ENCODE peak calls at places on chromosomes 2 and 18, in ten cellular contexts. W is AG09319, T is K562, A is colonic mucosa, J is WERI-Rb-1, V is transverse colon, D is astrocyte of the spinal cord, H is GM23338, M is PC-9, Q is heart right ventricle. U is an unnamed sample.

GRCh38 chr2:171447675-171448074 is 13.6 kb downstream of the DCAF17 start:
- DNase-seq in W (no peak), T (no peak), A (no peak), J (no peak), V (no peak), D (no peak), H (peak), M (no peak), Q (no peak), U (no peak)

GRCh38 chr18:79576686-79577351 is 102.8 kb upstream of the CTDP1 start:
- DNase-seq in W (no peak), T (no peak), A (peak), J (peak), V (peak), D (peak), H (no peak), M (no peak), Q (peak), U (peak)

GRCh38 chr2:127424598-127425379 is 6.6 kb downstream of the PROC start:
- DNase-seq in W (no peak), T (no peak), A (no peak), J (no peak), V (no peak), D (no peak), H (no peak), M (no peak), Q (no peak), U (no peak)

GRCh38 chr2:238172439-238172838 is 13.7 kb downstream of the ERFE start:
- DNase-seq in W (no peak), T (no peak), A (no peak), J (no peak), V (no peak), D (no peak), H (no peak), M (no peak), Q (no peak), U (no peak)

GRCh38 chr2:215615067-215615828 is 179.4 kb upstream of the FN1 start:
- DNase-seq in W (no peak), T (no peak), A (no peak), J (no peak), V (no peak), D (no peak), H (no peak), M (no peak), Q (no peak), U (no peak)

GRCh38 chr2:240713928-240714746 is 22.5 kb downstream of the AQP12A start:
- DNase-seq in W (no peak), T (no peak), A (no peak), J (no peak), V (no peak), D (no peak), H (no peak), M (no peak), Q (no peak), U (no peak)

GRCh38 chr2:212193066-212193465 is 345.5 kb downstream of the ERBB4 start:
- DNase-seq in W (no peak), T (no peak), A (no peak), J (no peak), V (no peak), D (no peak), H (no peak), M (no peak), Q (no peak), U (no peak)

GRCh38 chr2:227164745-227165350 is 424 bp downstream of the COL4A3 start:
- DNase-seq in W (no peak), T (no peak), A (peak), J (peak), V (peak), D (no peak), H (peak), M (peak), Q (peak), U (peak)

GRCh38 chr2:140023291-140023690 is 1243.1 kb upstream of the NXPH2 start:
- DNase-seq in W (no peak), T (no peak), A (no peak), J (no peak), V (no peak), D (no peak), H (no peak), M (no peak), Q (no peak), U (no peak)

GRCh38 chr2:30691948-30692828 is 115.1 kb downstream of the CAPN13 start:
- DNase-seq in W (no peak), T (no peak), A (no peak), J (peak), V (no peak), D (no peak), H (no peak), M (no peak), Q (no peak), U (peak)

GRCh38 chr2:50491541-50492114 is 540.3 kb downstream of the NRXN1 start:
- DNase-seq in W (peak), T (peak), A (no peak), J (peak), V (peak), D (peak), H (peak), M (no peak), Q (no peak), U (no peak)

GRCh38 chr18:37636831-37637230 is 71.2 kb upstream of the CELF4 start:
- DNase-seq in W (no peak), T (no peak), A (no peak), J (no peak), V (no peak), D (no peak), H (no peak), M (no peak), Q (no peak), U (no peak)

GRCh38 chr2:219851801-219852481 is 224.5 kb downstream of the SLC4A3 start:
- DNase-seq in W (no peak), T (no peak), A (no peak), J (no peak), V (no peak), D (peak), H (no peak), M (peak), Q (peak), U (no peak)

GRCh38 chr2:64873472-64873924 is 115.7 kb upstream of the SLC1A4 start:
- DNase-seq in W (no peak), T (peak), A (peak), J (peak), V (peak), D (peak), H (peak), M (peak), Q (peak), U (peak)

GRCh38 chr2:149065236-149065635 is 26.7 kb downstream of the LYPD6B start:
- DNase-seq in W (no peak), T (no peak), A (no peak), J (no peak), V (no peak), D (peak), H (no peak), M (no peak), Q (no peak), U (no peak)

GRCh38 chr2:177516786-177517544 is 124.4 kb downstream of the AGPS start:
- DNase-seq in W (no peak), T (no peak), A (no peak), J (no peak), V (no peak), D (no peak), H (no peak), M (no peak), Q (no peak), U (no peak)

GRCh38 chr2:150080115-150080514 is 407.4 kb downstream of the RND3 start:
- DNase-seq in W (no peak), T (no peak), A (no peak), J (no peak), V (no peak), D (peak), H (no peak), M (no peak), Q (no peak), U (no peak)

GRCh38 chr2:11498543-11499034 is 32.6 kb upstream of the E2F6 start:
- DNase-seq in W (no peak), T (no peak), A (peak), J (no peak), V (peak), D (no peak), H (no peak), M (peak), Q (peak), U (peak)

GRCh38 chr2:184767059-184767458 is 168.7 kb downstream of the ZNF804A start:
- DNase-seq in W (no peak), T (no peak), A (no peak), J (no peak), V (no peak), D (no peak), H (no peak), M (no peak), Q (no peak), U (no peak)

GRCh38 chr2:241074901-241075540 is 27.1 kb downstream of the MTERF4 start:
- DNase-seq in W (no peak), T (no peak), A (no peak), J (no peak), V (no peak), D (no peak), H (no peak), M (no peak), Q (no peak), U (no peak)

GRCh38 chr2:527581-527980 is 149.6 kb downstream of the TMEM18 start:
- DNase-seq in W (no peak), T (no peak), A (no peak), J (peak), V (no peak), D (no peak), H (peak), M (no peak), Q (no peak), U (no peak)

GRCh38 chr18:24928479-24928878 is 423.5 kb downstream of the ZNF521 start:
- DNase-seq in W (no peak), T (no peak), A (no peak), J (no peak), V (no peak), D (no peak), H (no peak), M (no peak), Q (no peak), U (no peak)

GRCh38 chr2:98476192-98476868 is 31.7 kb downstream of the INPP4A start:
- DNase-seq in W (no peak), T (no peak), A (peak), J (no peak), V (peak), D (no peak), H (no peak), M (no peak), Q (no peak), U (no peak)

GRCh38 chr2:204010611-204011560 is 74.3 kb downstream of the ICOS start:
- DNase-seq in W (no peak), T (no peak), A (no peak), J (no peak), V (no peak), D (no peak), H (no peak), M (no peak), Q (no peak), U (no peak)

GRCh38 chr18:10289265-10289664 is 165.2 kb upstream of the APCDD1 start:
- DNase-seq in W (no peak), T (no peak), A (no peak), J (no peak), V (no peak), D (no peak), H (no peak), M (no peak), Q (no peak), U (no peak)

GRCh38 chr2:23703583-23704385 is 223.1 kb downstream of the ATAD2B start:
- DNase-seq in W (no peak), T (no peak), A (no peak), J (no peak), V (no peak), D (peak), H (no peak), M (no peak), Q (peak), U (no peak)

GRCh38 chr18:37565985-37566478 is 434 bp upstream of the CELF4 start:
- DNase-seq in W (no peak), T (no peak), A (no peak), J (peak), V (no peak), D (peak), H (peak), M (peak), Q (peak), U (peak)

GRCh38 chr2:19691892-19692291 is 209.9 kb downstream of the TTC32 start:
- DNase-seq in W (no peak), T (no peak), A (no peak), J (no peak), V (no peak), D (no peak), H (no peak), M (no peak), Q (no peak), U (no peak)

GRCh38 chr2:153163055-153163454 is 315.5 kb downstream of the RPRM start:
- DNase-seq in W (no peak), T (no peak), A (no peak), J (peak), V (no peak), D (peak), H (peak), M (no peak), Q (no peak), U (no peak)

GRCh38 chr2:134398300-134398699 is 144.4 kb downstream of the MGAT5 start:
- DNase-seq in W (no peak), T (no peak), A (no peak), J (no peak), V (no peak), D (peak), H (no peak), M (no peak), Q (no peak), U (no peak)

GRCh38 chr2:73291461-73292315 is 1.7 kb downstream of the EGR4 start:
- DNase-seq in W (no peak), T (no peak), A (no peak), J (peak), V (no peak), D (no peak), H (peak), M (no peak), Q (peak), U (no peak)

DNA sequence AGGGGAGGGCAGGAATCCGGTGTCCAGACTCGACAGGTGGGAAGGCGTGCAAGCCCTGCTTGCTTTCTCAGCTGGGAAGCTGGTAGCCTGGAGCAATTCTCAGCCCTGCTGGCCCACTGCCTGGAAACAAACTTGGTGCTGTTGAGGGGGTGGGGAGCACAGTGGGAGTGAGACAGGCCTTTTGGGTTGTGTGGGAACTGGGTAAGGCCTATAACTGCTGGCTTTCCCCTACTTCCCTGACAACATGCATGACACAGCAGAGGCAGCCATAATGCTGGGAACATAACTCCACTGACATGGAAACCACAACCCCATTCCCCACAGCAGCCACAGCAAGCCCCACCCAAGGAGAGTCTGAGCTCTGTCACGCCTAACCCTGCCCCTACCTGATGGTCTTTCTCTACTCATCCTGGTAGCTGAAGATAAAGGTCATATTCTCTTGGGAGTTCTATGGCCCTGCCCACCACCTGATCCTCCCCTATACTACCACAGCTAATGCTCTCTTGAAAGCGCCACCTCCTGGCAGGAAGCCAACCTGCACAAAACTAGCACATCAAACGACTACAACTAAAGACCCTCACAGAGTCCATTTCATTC is 122.9 kb upstream of the ACVR1C start:
- DNase-seq in W (no peak), T (peak), A (no peak), J (peak), V (no peak), D (peak), H (peak), M (no peak), Q (no peak), U (no peak)
- TF ChIP-seq CTCF in W (no peak), T (peak), A (no peak), J (peak), V (no peak), D (peak), H (peak), M (no peak), Q (no peak), U (no peak)

DNA sequence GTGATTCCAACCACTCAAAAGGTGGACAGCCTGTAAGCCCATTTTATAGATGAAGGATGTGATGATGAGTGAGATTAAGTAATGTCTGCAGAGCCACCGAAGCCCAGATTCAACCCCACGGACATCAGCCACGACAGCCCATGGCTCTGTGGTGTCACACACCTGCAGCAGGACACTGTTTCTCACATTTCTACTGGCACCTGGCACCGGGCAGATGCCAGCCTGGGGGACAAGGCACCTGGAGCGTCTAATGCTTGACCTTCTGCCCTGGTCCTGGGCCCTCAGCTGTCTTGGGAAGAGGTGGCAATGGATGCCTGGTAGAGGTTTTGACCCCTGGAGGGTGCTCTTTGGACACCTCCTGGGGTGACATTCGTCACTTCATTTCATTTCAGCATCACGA is 176.3 kb downstream of the ANAPC1 start:
- DNase-seq in W (no peak), T (no peak), A (no peak), J (no peak), V (no peak), D (no peak), H (no peak), M (no peak), Q (no peak), U (no peak)
- TF ChIP-seq CTCF in W (no peak), T (no peak), A (no peak), J (no peak), V (no peak), D (no peak), H (no peak), M (no peak), Q (no peak), U (no peak)

GRCh38 chr2:217892560-217892959 is 110.2 kb downstream of the TNS1 start:
- DNase-seq in W (no peak), T (no peak), A (no peak), J (no peak), V (no peak), D (no peak), H (no peak), M (no peak), Q (no peak), U (no peak)

GRCh38 chr2:217887841-217888665 is 114.7 kb downstream of the TNS1 start:
- DNase-seq in W (no peak), T (peak), A (no peak), J (no peak), V (no peak), D (no peak), H (no peak), M (no peak), Q (peak), U (no peak)

GRCh38 chr2:217893440-217893839 is 109.4 kb downstream of the TNS1 start:
- DNase-seq in W (no peak), T (no peak), A (no peak), J (no peak), V (no peak), D (no peak), H (no peak), M (no peak), Q (no peak), U (peak)

GRCh38 chr2:217889656-217890055 is 113.1 kb downstream of the TNS1 start:
- DNase-seq in W (no peak), T (no peak), A (no peak), J (no peak), V (no peak), D (no peak), H (no peak), M (no peak), Q (no peak), U (no peak)

GRCh38 chr2:217890445-217890844 is 112.3 kb downstream of the TNS1 start:
- DNase-seq in W (no peak), T (peak), A (no peak), J (peak), V (no peak), D (peak), H (no peak), M (no peak), Q (no peak), U (no peak)
- TF ChIP-seq CTCF in W (peak), T (no peak), A (no peak), J (peak), V (no peak), D (peak), H (no peak), M (no peak), Q (peak), U (no peak)

DNA sequence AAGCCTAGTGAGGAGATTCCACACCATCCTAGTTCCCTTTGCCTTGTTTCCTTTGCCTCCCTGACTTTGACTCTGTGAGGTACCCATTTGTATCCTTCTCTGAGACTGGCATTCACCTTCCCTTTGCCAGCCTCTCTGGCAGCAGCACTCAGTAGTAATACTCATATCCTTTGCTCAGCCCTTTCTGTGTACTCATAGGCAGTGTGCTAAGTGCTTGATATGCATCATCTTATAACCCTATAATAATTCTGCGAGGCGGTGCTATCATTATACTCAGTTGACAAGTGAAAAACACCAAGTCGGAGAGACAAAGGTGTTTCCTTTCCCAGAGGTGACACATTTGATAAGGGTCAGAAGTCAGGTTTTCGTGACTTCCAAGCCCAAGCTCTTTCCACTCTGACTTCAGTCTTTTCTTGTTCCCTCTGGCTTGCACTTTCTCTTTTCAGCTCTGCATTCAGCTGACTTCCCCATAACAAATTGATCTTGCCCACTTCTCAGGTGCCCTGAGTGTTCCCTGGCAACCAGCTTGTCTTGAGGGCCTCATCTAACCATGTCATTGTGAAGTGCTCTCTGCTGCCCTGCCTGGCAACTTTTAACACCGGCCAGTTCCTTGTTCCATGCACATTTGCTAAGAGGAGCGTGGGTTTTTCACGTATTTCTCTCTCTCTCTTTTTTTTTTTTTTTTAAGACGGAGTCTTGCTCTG is 94.6 kb upstream of the UPP2 start:
- DNase-seq in W (no peak), T (no peak), A (no peak), J (no peak), V (peak), D (no peak), H (peak), M (no peak), Q (no peak), U (no peak)
- TF ChIP-seq CTCF in W (no peak), T (peak), A (no peak), J (no peak), V (no peak), D (peak), H (peak), M (no peak), Q (no peak), U (no peak)

GRCh38 chr18:45974088-45974536 is 7.0 kb upstream of the EPG5 start:
- DNase-seq in W (peak), T (peak), A (peak), J (peak), V (peak), D (peak), H (peak), M (peak), Q (no peak), U (peak)
- TF ChIP-seq CTCF in W (peak), T (peak), A (peak), J (peak), V (peak), D (peak), H (peak), M (peak), Q (peak), U (peak)

GRCh38 chr2:96112501-96113366 is 3.6 kb downstream of the ADRA2B start:
- DNase-seq in W (no peak), T (no peak), A (no peak), J (no peak), V (no peak), D (no peak), H (no peak), M (no peak), Q (no peak), U (no peak)

GRCh38 chr2:96114546-96114902 is 1.8 kb downstream of the ADRA2B start:
- DNase-seq in W (no peak), T (no peak), A (no peak), J (no peak), V (no peak), D (no peak), H (no peak), M (no peak), Q (no peak), U (no peak)

GRCh38 chr2:96113951-96114350 is 2.4 kb downstream of the ADRA2B start:
- DNase-seq in W (no peak), T (no peak), A (no peak), J (no peak), V (no peak), D (no peak), H (no peak), M (no peak), Q (no peak), U (no peak)

GRCh38 chr2:96111823-96112500 is 4.4 kb downstream of the ADRA2B start:
- DNase-seq in W (no peak), T (no peak), A (no peak), J (no peak), V (no peak), D (no peak), H (no peak), M (no peak), Q (no peak), U (no peak)

DNA sequence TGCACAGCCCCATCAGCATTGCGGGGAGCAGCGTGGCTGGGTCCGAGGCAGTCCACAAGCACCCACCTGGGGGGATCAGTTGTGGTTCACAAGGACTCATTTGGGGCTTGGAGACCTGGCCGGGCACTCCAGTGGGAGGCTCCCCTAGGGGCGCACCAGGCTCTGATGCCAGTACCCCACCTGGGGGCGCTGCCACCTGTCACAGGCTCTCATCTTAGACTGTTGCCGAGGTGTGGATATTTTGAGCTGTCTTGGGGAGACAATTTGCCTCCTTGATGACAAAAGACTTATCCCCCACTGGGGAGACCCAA is 3.0 kb downstream of the ADRA2B start:
- DNase-seq in W (no peak), T (no peak), A (no peak), J (no peak), V (no peak), D (no peak), H (peak), M (no peak), Q (no peak), U (no peak)
- TF ChIP-seq CTCF in W (no peak), T (peak), A (no peak), J (peak), V (no peak), D (no peak), H (peak), M (peak), Q (no peak), U (no peak)